ENCODE peak calls at places on chromosomes 12 and 14, in four cellular contexts. C is B cell, Y is foreskin fibroblast, X is left ventricle myocardium inferior. F is an unnamed sample.

GRCh38 chr12:109020750-109021380 is at the start of gene SVOP:
- DNase-seq in C (no peak), X (peak), Y (peak), F (peak)

GRCh38 chr12:3263282-3263681 is 186.1 kb downstream of the TSPAN9 start:
- DNase-seq in Y (no peak), C (no peak), X (no peak), F (no peak)

GRCh38 chr12:109820921-109821381 is 12.2 kb downstream of the TRPV4 start:
- DNase-seq in X (no peak), Y (no peak), C (no peak), F (peak)

GRCh38 chr14:104770851-104771272 is 17.9 kb downstream of the SIVA1 start:
- DNase-seq in C (no peak), X (no peak), Y (peak), F (no peak)

GRCh38 chr12:52754135-52754534 is 23.0 kb downstream of the KRT76 start:
- DNase-seq in Y (no peak), X (no peak), C (no peak), F (no peak)

GRCh38 chr12:50041962-50042361 is 15.4 kb upstream of the ASIC1 start:
- DNase-seq in C (no peak), Y (no peak), X (no peak), F (no peak)

GRCh38 chr12:4562034-4562657 is at the start of gene DYRK4:
- DNase-seq in X (peak), Y (peak), C (no peak), F (no peak)

GRCh38 chr14:68926236-68926635 is 52.9 kb downstream of the ACTN1 start:
- DNase-seq in Y (peak), C (no peak), X (no peak), F (no peak)

GRCh38 chr14:57418999-57419398 is 28.6 kb downstream of the NAA30 start:
- DNase-seq in X (no peak), Y (no peak), C (no peak), F (no peak)

GRCh38 chr12:85155791-85156190 is 119.6 kb downstream of the LRRIQ1 start:
- DNase-seq in Y (peak), X (no peak), C (no peak), F (no peak)

GRCh38 chr12:109421355-109422087 is 55.6 kb downstream of the KCTD10 start:
- DNase-seq in X (no peak), C (no peak), Y (no peak), F (no peak)

GRCh38 chr12:12755923-12756322 is 29.5 kb upstream of the APOLD1 start:
- DNase-seq in C (no peak), Y (no peak), X (no peak), F (no peak)

GRCh38 chr12:3962661-3963483 is 89.7 kb upstream of the PARP11 start:
- DNase-seq in X (no peak), C (peak), Y (no peak), F (no peak)

GRCh38 chr12:57715786-57716185 is 21.9 kb downstream of the OS9 start:
- DNase-seq in X (no peak), Y (no peak), C (no peak), F (no peak)

GRCh38 chr14:22650960-22651521 is 6.9 kb upstream of the OR6J1 start:
- DNase-seq in X (no peak), Y (peak), C (no peak), F (no peak)

GRCh38 chr14:69133206-69134125 is 19.5 kb downstream of the DCAF5 start:
- DNase-seq in Y (peak), X (no peak), C (no peak), F (no peak)

GRCh38 chr14:31758941-31759340 is 197.7 kb downstream of the NUBPL start:
- DNase-seq in Y (peak), X (no peak), C (no peak), F (no peak)

GRCh38 chr14:73721101-73721821 is 7.1 kb upstream of the PNMA1 start:
- DNase-seq in Y (no peak), C (no peak), X (no peak), F (no peak)

GRCh38 chr12:47995976-47996375 is 8.3 kb downstream of the COL2A1 start:
- DNase-seq in X (no peak), Y (peak), C (no peak), F (no peak)

GRCh38 chr12:65825573-65826512 is 1.6 kb downstream of the HMGA2 start:
- DNase-seq in Y (peak), X (no peak), C (no peak), F (no peak)

GRCh38 chr12:70719672-70720420 is 82.6 kb upstream of the PTPRB start:
- DNase-seq in C (no peak), X (peak), Y (peak), F (no peak)

GRCh38 chr14:68191567-68192321 is 372.2 kb downstream of the RAD51B start:
- DNase-seq in X (no peak), Y (peak), C (no peak), F (no peak)

GRCh38 chr12:52946797-52947547 is 1.9 kb upstream of the KRT18 start:
- DNase-seq in Y (no peak), X (no peak), C (no peak), F (no peak)

GRCh38 chr14:52124791-52125661 is 56.2 kb upstream of the NID2 start:
- DNase-seq in X (no peak), Y (peak), C (no peak), F (no peak)

GRCh38 chr14:92425101-92425500 is 88.5 kb upstream of the RIN3 start:
- DNase-seq in Y (peak), C (no peak), X (no peak), F (no peak)

GRCh38 chr12:53558631-53559030 is 51.3 kb upstream of the NPFF start:
- DNase-seq in C (no peak), Y (no peak), X (no peak), F (no peak)

GRCh38 chr12:19477071-19477470 is 37.8 kb downstream of the AEBP2 start:
- DNase-seq in C (no peak), X (no peak), Y (no peak), F (no peak)

GRCh38 chr14:61077437-61077836 is 96.4 kb downstream of the SLC38A6 start:
- DNase-seq in C (no peak), Y (no peak), X (no peak), F (no peak)

DNA sequence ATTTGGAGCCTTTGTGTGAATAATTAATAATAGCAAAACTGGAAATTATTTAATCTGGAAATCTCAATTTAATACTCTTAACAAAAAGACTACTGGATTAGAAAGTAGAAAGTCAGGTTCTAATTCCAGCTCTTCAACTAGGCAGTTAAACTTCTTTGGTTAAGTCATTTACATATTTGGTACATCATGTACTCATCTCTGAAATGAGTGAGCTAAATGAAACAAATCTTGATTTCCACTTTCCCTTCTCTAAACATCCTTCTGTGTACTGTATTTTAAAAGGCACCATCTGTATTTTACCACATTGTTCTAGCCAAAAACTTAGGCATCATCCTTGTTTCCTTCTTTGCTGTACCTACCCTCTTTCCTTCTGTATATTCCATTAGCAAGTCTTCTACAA is 26.9 kb downstream of the CRADD start:
- DNase-seq in X (no peak), C (no peak), Y (no peak), F (no peak)
- TF ChIP-seq CTCF in X (no peak), C (no peak), Y (no peak), F (no peak)

GRCh38 chr12:113762849-113763816 is 203.0 kb downstream of the RBM19 start:
- DNase-seq in X (no peak), Y (no peak), C (no peak), F (no peak)

GRCh38 chr12:113769322-113769721 is 196.8 kb downstream of the RBM19 start:
- DNase-seq in Y (no peak), X (no peak), C (no peak), F (no peak)

GRCh38 chr12:113766880-113767878 is 198.9 kb downstream of the RBM19 start:
- DNase-seq in C (no peak), X (no peak), Y (peak), F (no peak)

GRCh38 chr12:113768850-113769249 is 197.3 kb downstream of the RBM19 start:
- DNase-seq in X (no peak), Y (no peak), C (no peak), F (no peak)

DNA sequence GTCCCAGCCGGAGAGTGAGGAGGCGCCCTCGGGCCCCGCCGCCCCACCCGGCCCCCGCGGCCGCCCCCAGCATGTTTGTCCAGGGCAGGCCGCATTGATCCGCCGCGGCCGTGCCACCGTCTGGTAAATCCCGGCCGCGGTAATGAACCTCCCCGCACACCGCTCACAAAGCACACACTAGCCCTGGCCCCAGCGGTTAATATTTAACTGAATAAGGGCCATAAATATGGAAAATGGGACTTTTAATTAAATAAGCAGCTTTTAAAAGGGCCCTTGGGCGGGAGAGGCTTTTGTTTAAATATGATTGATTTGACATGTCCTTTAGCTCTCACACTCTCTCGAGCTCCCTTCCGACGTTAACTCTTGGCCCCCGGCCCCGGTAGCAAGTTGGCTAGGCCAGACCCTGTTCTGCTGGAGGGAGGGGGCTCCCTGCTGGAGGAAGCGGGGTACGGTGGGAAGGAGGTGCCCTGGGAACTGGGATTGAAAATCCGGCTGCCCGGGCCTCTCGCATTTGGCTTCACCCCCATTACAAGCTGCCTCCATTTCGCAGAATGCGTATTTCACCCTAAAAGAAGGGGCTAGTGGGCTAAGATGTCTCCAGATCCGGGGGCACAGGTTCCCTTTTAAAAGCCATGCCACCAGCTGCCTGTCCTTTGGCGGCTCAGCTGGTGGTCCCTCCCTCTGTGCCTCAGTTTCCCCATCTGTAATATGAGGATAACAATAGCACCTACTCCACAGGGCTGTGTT is 199.8 kb downstream of the RBM19 start:
- DNase-seq in C (no peak), X (no peak), Y (no peak), F (no peak)
- TF ChIP-seq CTCF in C (no peak), X (no peak), Y (no peak), F (no peak)

GRCh38 chr12:115102450-115102849 is 418.5 kb upstream of the TBX3 start:
- DNase-seq in X (no peak), Y (peak), C (no peak), F (no peak)
- TF ChIP-seq CTCF in X (no peak), Y (no peak), C (no peak), F (no peak)

GRCh38 chr12:14510574-14510973 is 57.1 kb downstream of the PLBD1 start:
- DNase-seq in C (no peak), Y (no peak), X (no peak), F (no peak)

GRCh38 chr12:14514946-14515345 is 52.7 kb downstream of the PLBD1 start:
- DNase-seq in C (no peak), X (no peak), Y (peak), F (no peak)

DNA sequence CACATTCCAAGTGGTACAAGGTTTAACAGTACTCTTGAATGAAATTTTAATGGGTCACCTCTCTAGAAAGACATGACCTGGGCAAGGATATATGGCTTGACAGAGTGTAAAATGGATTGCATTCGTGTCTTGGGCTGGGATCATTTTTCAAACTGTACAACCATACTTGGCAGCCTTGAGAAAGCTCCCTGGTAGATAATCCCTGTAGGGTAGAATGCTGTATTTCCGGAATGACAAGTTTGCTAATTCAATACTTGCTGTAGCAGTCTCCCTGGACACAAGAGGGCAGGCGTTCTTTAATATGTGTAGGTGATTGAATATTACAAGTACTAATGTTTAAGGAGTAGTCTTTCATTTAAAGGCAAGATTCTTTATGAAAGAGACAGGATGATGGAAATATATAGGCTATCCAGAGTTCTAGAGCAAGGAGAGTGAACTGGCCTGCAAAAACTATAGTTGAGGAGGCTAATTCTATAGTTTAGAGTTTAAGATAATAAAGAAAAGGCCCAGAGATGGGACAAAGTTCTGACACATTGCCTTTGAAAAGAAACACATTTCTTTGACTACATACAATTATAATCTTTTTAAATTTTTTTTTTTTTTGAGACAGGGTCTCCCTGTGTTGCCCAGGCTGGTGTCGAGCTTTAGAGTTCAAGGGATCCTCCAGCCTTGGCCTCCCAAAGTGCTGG is 53.4 kb downstream of the PLBD1 start:
- DNase-seq in Y (peak), X (no peak), C (no peak), F (no peak)
- TF ChIP-seq CTCF in Y (no peak), X (peak), C (peak), F (peak)

GRCh38 chr14:102594514-102595175 is 2.2 kb downstream of the RCOR1 start:
- DNase-seq in Y (peak), C (peak), X (peak), F (peak)
- TF ChIP-seq CTCF in Y (peak), C (peak), X (peak), F (peak)

GRCh38 chr14:38941485-38941884 is 161.6 kb downstream of the SEC23A start:
- DNase-seq in X (no peak), Y (no peak), C (no peak), F (no peak)
- TF ChIP-seq CTCF in X (peak), Y (no peak), C (no peak), F (no peak)

GRCh38 chr12:67651380-67651695 is 2.8 kb downstream of the DYRK2 start:
- DNase-seq in Y (peak), C (no peak), X (no peak), F (no peak)
- TF ChIP-seq CTCF in Y (peak), C (no peak), X (peak), F (no peak)

DNA sequence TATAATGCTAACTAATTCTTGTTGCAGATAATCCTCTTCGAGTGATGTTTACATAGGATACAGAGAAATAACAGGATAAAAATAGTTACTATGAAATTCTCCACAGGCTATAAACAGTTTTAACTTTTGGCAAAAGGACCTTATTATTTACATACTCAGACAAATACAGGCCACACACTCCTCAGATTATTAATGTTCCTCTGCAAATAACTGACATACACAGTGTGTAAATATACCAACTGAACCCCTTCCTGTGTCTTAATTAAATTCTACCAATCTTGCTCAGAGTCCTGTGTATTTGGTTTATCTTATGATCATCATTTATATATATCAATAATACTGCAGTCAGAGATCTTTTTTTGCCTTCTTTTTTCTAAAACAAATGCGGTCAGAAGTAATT is 112.0 kb upstream of the DIO2 start:
- DNase-seq in Y (no peak), X (no peak), C (no peak), F (no peak)
- TF ChIP-seq CTCF in Y (no peak), X (no peak), C (no peak), F (no peak)

F was measured in D721Med.